ENCODE peak calls at places on chromosomes 4 and X, in eight cellular contexts. X, T, L, Z, F, R, K and S are unnamed samples.

GRCh38 chr4:158259955-158260575 is 49.8 kb downstream of the TMEM144 start:
- DNase-seq in X (no peak), T (peak), L (peak), Z (no peak), F (peak), R (peak), K (no peak), S (no peak)

GRCh38 chr4:84796388-84796787 is 170.1 kb downstream of the WDFY3 start:
- DNase-seq in X (no peak), T (peak), L (no peak), Z (no peak), F (no peak), R (no peak), K (no peak), S (no peak)

GRCh38 chrX:21740329-21741274 is 17.3 kb downstream of the SMPX start:
- DNase-seq in X (no peak), T (no peak), L (peak), Z (no peak), F (no peak), R (no peak), K (no peak), S (no peak)

GRCh38 chr4:25439913-25440477 is 62.9 kb downstream of the ANAPC4 start:
- DNase-seq in X (peak), T (peak), L (peak), Z (no peak), F (peak), R (peak), K (no peak), S (peak)

GRCh38 chr4:1614502-1614853 is 69.6 kb downstream of the FAM53A start:
- DNase-seq in X (no peak), T (no peak), L (no peak), Z (no peak), F (no peak), R (no peak), K (no peak), S (no peak)

GRCh38 chr4:21790437-21791029 is 158.0 kb downstream of the KCNIP4 start:
- DNase-seq in X (no peak), T (peak), L (peak), Z (no peak), F (peak), R (peak), K (no peak), S (no peak)

GRCh38 chr4:143512978-143513313 is 556 bp upstream of the SMARCA5 start:
- DNase-seq in X (peak), T (peak), L (no peak), Z (no peak), F (no peak), R (no peak), K (no peak), S (no peak)

GRCh38 chr4:5710962-5711478 is at the start of gene EVC:
- DNase-seq in X (peak), T (peak), L (peak), Z (peak), F (peak), R (peak), K (no peak), S (no peak)

GRCh38 chrX:120200851-120201250 is 42.4 kb downstream of the RHOXF2 start:
- DNase-seq in X (no peak), T (no peak), L (no peak), Z (no peak), F (no peak), R (no peak), K (no peak), S (no peak)